ENCODE peak calls at places on chromosomes 16 and 17, in eight cellular contexts. U is upper lobe of left lung, T is adrenal gland, V is neural progenitor cell, A is tibial artery, C is GM06990, I is GM23338, E is lower lobe of right lung. R is an unnamed sample.

GRCh38 chr16:30628628-30629342 is 18.6 kb upstream of the ZNF689 start:
- DNase-seq in U (peak; percentile 81), T (peak; percentile 89), V (peak; percentile 79), A (peak; percentile 88), C (peak; percentile 29), I (peak; percentile 91), E (peak; percentile 87), R (no peak)

GRCh38 chr17:55687037-55687436 is 35.6 kb downstream of the TMEM100 start:
- DNase-seq in U (no peak), T (no peak), V (no peak), A (no peak), C (no peak), I (no peak), E (no peak), R (no peak)

GRCh38 chr17:7043544-7044268 is at the start of gene SLC16A11:
- DNase-seq in U (peak; percentile 68), T (peak; percentile 42), V (peak; percentile 58), A (peak; percentile 24), C (peak; percentile 61), I (peak; percentile 49), E (peak; percentile 81), R (no peak)

GRCh38 chr17:31064707-31065106 is 30.1 kb upstream of the NF1 start:
- DNase-seq in U (no peak), T (no peak), V (no peak), A (no peak), C (no peak), I (no peak), E (no peak), R (no peak)

GRCh38 chr17:57462007-57462579 is 205.8 kb downstream of the MSI2 start:
- DNase-seq in U (no peak), T (no peak), V (no peak), A (no peak), C (no peak), I (no peak), E (no peak), R (no peak)

GRCh38 chr17:80264048-80264792 is 3.6 kb downstream of the RNF213 start:
- DNase-seq in U (peak; percentile 50), T (no peak), V (no peak), A (no peak), C (peak; percentile 57), I (no peak), E (peak; percentile 65), R (no peak)

GRCh38 chr16:10752843-10753523 is 9.3 kb downstream of the NUBP1 start:
- DNase-seq in U (peak; percentile 62), T (peak; percentile 54), V (no peak), A (peak; percentile 86), C (peak; percentile 60), I (no peak), E (peak; percentile 82), R (no peak)

GRCh38 chr17:28043296-28043695 is 819 bp downstream of the NLK start:
- DNase-seq in U (no peak), T (no peak), V (no peak), A (no peak), C (no peak), I (no peak), E (no peak), R (no peak)

GRCh38 chr17:76969598-76970172 is 101.5 kb downstream of the MGAT5B start:
- DNase-seq in U (peak; percentile 30), T (no peak), V (peak; percentile 51), A (no peak), C (no peak), I (peak; percentile 92), E (no peak), R (no peak)

GRCh38 chr17:75069783-75070182 is 18.0 kb upstream of the SLC16A5 start:
- DNase-seq in U (no peak), T (no peak), V (no peak), A (no peak), C (no peak), I (no peak), E (no peak), R (no peak)

GRCh38 chr17:66416207-66416940 is 114.0 kb downstream of the PRKCA start:
- DNase-seq in U (no peak), T (no peak), V (peak; percentile 39), A (no peak), C (no peak), I (no peak), E (no peak), R (no peak)

GRCh38 chr17:79065105-79065670 is 9.4 kb upstream of the ENGASE start:
- DNase-seq in U (no peak), T (no peak), V (peak; percentile 64), A (no peak), C (no peak), I (peak; percentile 77), E (no peak), R (no peak)

GRCh38 chr16:79599256-79599836 is 1.2 kb downstream of the MAF start:
- DNase-seq in U (no peak), T (peak; percentile 43), V (peak; percentile 74), A (no peak), C (peak; percentile 19), I (peak; percentile 45), E (no peak), R (no peak)

GRCh38 chr17:67818110-67819002 is 6.9 kb upstream of the BPTF start:
- DNase-seq in U (no peak), T (no peak), V (no peak), A (no peak), C (peak; percentile 81), I (no peak), E (no peak), R (no peak)

DNA sequence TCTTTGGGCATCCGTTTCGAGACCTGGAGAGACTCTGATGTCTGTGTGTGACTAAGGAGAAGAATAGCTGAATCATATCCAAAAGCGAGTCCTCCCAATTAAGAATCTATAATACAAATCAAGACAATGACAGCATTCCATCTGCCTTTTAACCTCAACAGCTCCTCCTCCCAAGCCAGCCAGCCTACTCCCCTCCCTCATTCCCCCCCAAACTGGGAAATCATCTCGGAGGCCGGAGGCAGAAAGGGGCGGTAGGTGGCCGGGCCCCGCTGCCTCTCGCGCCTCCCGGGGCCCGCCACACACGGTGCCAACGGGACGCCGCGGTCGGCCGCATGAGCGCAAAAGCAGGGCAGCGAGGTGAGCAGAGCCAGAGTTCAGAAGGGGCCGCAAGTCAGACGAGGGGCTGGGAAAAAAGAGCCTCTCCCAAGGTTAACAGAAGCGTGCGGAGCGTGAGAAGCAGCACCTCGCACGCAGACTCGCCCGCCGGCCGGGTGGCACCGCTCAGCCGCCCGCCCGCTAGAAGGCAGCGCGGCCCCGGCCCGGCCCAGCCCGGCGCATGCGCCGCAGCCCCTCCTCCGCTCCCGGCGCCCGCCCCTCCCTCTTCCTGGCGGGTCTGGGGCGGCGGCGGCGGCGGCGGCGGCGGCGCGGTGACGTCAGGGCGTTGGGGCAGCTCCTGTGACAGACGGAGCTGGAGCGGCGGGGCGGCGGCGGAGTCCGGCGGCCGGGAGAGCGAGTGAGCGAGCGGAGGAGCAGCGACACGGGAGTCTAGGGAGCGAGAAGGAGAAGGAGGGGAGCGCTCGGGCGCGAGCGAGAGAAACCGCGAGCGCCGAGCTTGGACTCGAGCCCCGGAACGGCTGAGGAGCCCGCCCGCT is at the start of gene PAFAH1B1:
- DNase-seq in U (peak; percentile 94), T (peak; percentile 94), V (peak; percentile 97), A (peak; percentile 87), C (peak; percentile 90), I (peak; percentile 90), E (peak; percentile 95), R (no peak)
- TF ChIP-seq CTCF in U (no peak), T (peak; percentile 13), V (peak; percentile 20), A (no peak), C (peak; percentile 16), I (no peak), E (peak; percentile 10), R (no peak)

GRCh38 chr17:38915639-38915995 is 9.8 kb upstream of the LASP1NB start:
- DNase-seq in U (no peak), T (no peak), V (no peak), A (no peak), C (no peak), I (no peak), E (no peak), R (no peak)
- H3K36me3 ChIP-seq in U (peaks cover 31% of the 10 kb centered on the region), T (no peaks in the 10 kb centered on the region), V (no peaks in the 10 kb centered on the region), A (peaks cover 68% of the 10 kb centered on the region), C (peaks cover 57% of the 10 kb centered on the region), I (no peaks in the 10 kb centered on the region), E (peaks cover 87% of the 10 kb centered on the region), R (peaks cover 4% of the 10 kb centered on the region)

DNA sequence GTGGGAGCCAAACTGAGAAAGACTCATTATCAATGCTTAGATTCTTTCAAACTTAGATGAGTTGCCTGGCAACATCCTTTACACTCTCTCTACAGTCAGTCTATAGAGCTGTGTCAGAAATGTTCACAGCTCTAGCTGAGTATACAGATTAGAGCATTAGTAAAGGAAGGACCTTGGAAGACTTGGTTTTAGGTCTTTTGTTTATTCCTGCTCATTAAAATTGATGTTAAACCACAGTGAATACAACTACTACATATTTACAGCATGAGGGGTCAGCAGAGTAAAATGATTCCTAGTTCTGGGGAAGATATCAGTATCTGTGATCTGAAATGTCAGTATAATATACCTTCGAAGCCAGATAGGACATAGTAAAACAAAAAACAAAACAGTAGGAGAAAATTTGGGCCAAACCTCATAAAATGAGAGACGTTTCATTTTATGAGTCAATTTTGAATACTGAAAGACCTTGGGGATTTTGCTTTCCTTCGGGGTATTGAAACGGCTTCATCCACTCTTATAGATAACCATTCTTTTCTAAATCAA is 186.0 kb downstream of the TANC2 start:
- DNase-seq in U (no peak), T (no peak), V (peak; percentile 36), A (no peak), C (peak; percentile 7), I (no peak), E (no peak), R (no peak)
- H3K4me3 ChIP-seq in U (no peak overlapping the region), T (no peak overlapping the region), V (peak overlapping the region; percentile 23), A (no peak overlapping the region), C (no peak overlapping the region), I (no peak overlapping the region), E (no peak overlapping the region), R (no peak overlapping the region)

GRCh38 chr17:82287013-82287848 is 13.7 kb upstream of the CSNK1D start:
- DNase-seq in U (no peak), T (no peak), V (no peak), A (no peak), C (no peak), I (no peak), E (no peak), R (no peak)

GRCh38 chr17:82288602-82288927 is 15.1 kb upstream of the CSNK1D start:
- DNase-seq in U (no peak), T (no peak), V (no peak), A (no peak), C (no peak), I (no peak), E (no peak), R (no peak)

GRCh38 chr17:82285141-82285540 is 11.6 kb upstream of the CSNK1D start:
- DNase-seq in U (no peak), T (no peak), V (no peak), A (no peak), C (no peak), I (no peak), E (no peak), R (no peak)

GRCh38 chr17:82289822-82290541 is 16.5 kb upstream of the CSNK1D start:
- DNase-seq in U (peak; percentile 62), T (no peak), V (no peak), A (no peak), C (no peak), I (no peak), E (no peak), R (no peak)

GRCh38 chr17:82287849-82288601 is 14.5 kb upstream of the CSNK1D start:
- DNase-seq in U (peak; percentile 97), T (peak; percentile 62), V (no peak), A (no peak), C (no peak), I (no peak), E (peak; percentile 93), R (no peak)
- TF ChIP-seq CTCF in U (no peak), T (no peak), V (no peak), A (no peak), C (no peak), I (no peak), E (no peak), R (no peak)

R was measured in kidney epithelial cell.